ENCODE peak calls at places on chromosomes 1 and 21, in seven cellular contexts. One of them, this sample, is unnamed.

GRCh38 chr1:3369437-3370076 is 84.9 kb upstream of the ARHGEF16 start:
- DNase-seq in tibial artery: peak
- DNase-seq in brain microvascular endothelial cell: peak
- DNase-seq in left colon: no peak
- DNase-seq in cardiac muscle cell: peak
- DNase-seq in NCI-H2081: no peak
- DNase-seq in hypothalamus: peak
- DNase-seq in this sample: no peak

GRCh38 chr21:41583274-41583790 is 75.4 kb upstream of the TMPRSS2 start:
- DNase-seq in cardiac muscle cell: no peak
- DNase-seq in brain microvascular endothelial cell: no peak
- DNase-seq in tibial artery: no peak
- DNase-seq in NCI-H2081: no peak
- DNase-seq in hypothalamus: no peak
- DNase-seq in left colon: no peak
- DNase-seq in this sample: no peak

GRCh38 chr1:93448983-93449805 is 1.3 kb downstream of the FNBP1L start:
- DNase-seq in NCI-H2081: peak
- DNase-seq in hypothalamus: no peak
- DNase-seq in tibial artery: no peak
- DNase-seq in cardiac muscle cell: peak
- DNase-seq in left colon: peak
- DNase-seq in brain microvascular endothelial cell: no peak
- DNase-seq in this sample: no peak

GRCh38 chr1:150507912-150508864 is at the start of gene ECM1:
- DNase-seq in brain microvascular endothelial cell: peak
- DNase-seq in hypothalamus: no peak
- DNase-seq in left colon: peak
- DNase-seq in tibial artery: peak
- DNase-seq in NCI-H2081: no peak
- DNase-seq in cardiac muscle cell: peak
- DNase-seq in this sample: no peak

GRCh38 chr21:34900376-34900775 is 148.7 kb downstream of the RUNX1 start:
- DNase-seq in tibial artery: no peak
- DNase-seq in left colon: no peak
- DNase-seq in NCI-H2081: no peak
- DNase-seq in cardiac muscle cell: no peak
- DNase-seq in hypothalamus: no peak
- DNase-seq in brain microvascular endothelial cell: no peak
- DNase-seq in this sample: no peak

GRCh38 chr1:202860744-202861419 is 28.1 kb downstream of the RABIF start:
- DNase-seq in tibial artery: no peak
- DNase-seq in left colon: peak
- DNase-seq in NCI-H2081: peak
- DNase-seq in brain microvascular endothelial cell: no peak
- DNase-seq in cardiac muscle cell: peak
- DNase-seq in hypothalamus: no peak
- DNase-seq in this sample: peak

GRCh38 chr1:93993731-93994130 is 84.5 kb upstream of the GCLM start:
- DNase-seq in brain microvascular endothelial cell: no peak
- DNase-seq in NCI-H2081: no peak
- DNase-seq in tibial artery: no peak
- DNase-seq in cardiac muscle cell: peak
- DNase-seq in left colon: no peak
- DNase-seq in hypothalamus: no peak
- DNase-seq in this sample: no peak

GRCh38 chr1:154221815-154222081 is 993 bp downstream of the UBAP2L start:
- DNase-seq in hypothalamus: no peak
- DNase-seq in cardiac muscle cell: peak
- DNase-seq in left colon: no peak
- DNase-seq in NCI-H2081: peak
- DNase-seq in tibial artery: no peak
- DNase-seq in brain microvascular endothelial cell: peak
- DNase-seq in this sample: no peak

GRCh38 chr1:118247593-118247992 is 62.6 kb upstream of the SPAG17 start:
- DNase-seq in tibial artery: no peak
- DNase-seq in brain microvascular endothelial cell: peak
- DNase-seq in left colon: no peak
- DNase-seq in cardiac muscle cell: peak
- DNase-seq in hypothalamus: no peak
- DNase-seq in NCI-H2081: peak
- DNase-seq in this sample: no peak

GRCh38 chr1:207304710-207305151 is 16.7 kb upstream of the CD55 start:
- DNase-seq in left colon: no peak
- DNase-seq in brain microvascular endothelial cell: peak
- DNase-seq in hypothalamus: no peak
- DNase-seq in cardiac muscle cell: no peak
- DNase-seq in tibial artery: no peak
- DNase-seq in NCI-H2081: no peak
- DNase-seq in this sample: no peak

GRCh38 chr1:25814688-25815087 is 5.1 kb upstream of the MTFR1L start:
- DNase-seq in hypothalamus: no peak
- DNase-seq in tibial artery: no peak
- DNase-seq in brain microvascular endothelial cell: no peak
- DNase-seq in NCI-H2081: no peak
- DNase-seq in cardiac muscle cell: no peak
- DNase-seq in left colon: no peak
- DNase-seq in this sample: no peak

GRCh38 chr1:203743101-203743501 is 21.9 kb upstream of the LAX1 start:
- DNase-seq in hypothalamus: no peak
- DNase-seq in tibial artery: no peak
- DNase-seq in left colon: no peak
- DNase-seq in cardiac muscle cell: no peak
- DNase-seq in NCI-H2081: no peak
- DNase-seq in brain microvascular endothelial cell: no peak
- DNase-seq in this sample: no peak

GRCh38 chr1:197471248-197472035 is 203.4 kb downstream of the CRB1 start:
- DNase-seq in cardiac muscle cell: peak
- DNase-seq in tibial artery: no peak
- DNase-seq in left colon: no peak
- DNase-seq in hypothalamus: no peak
- DNase-seq in brain microvascular endothelial cell: no peak
- DNase-seq in NCI-H2081: peak
- DNase-seq in this sample: peak

GRCh38 chr1:4597020-4597419 is 57.4 kb upstream of the AJAP1 start:
- DNase-seq in tibial artery: no peak
- DNase-seq in cardiac muscle cell: no peak
- DNase-seq in brain microvascular endothelial cell: no peak
- DNase-seq in left colon: no peak
- DNase-seq in NCI-H2081: no peak
- DNase-seq in hypothalamus: no peak
- DNase-seq in this sample: no peak

GRCh38 chr1:12143631-12144155 is 23.1 kb upstream of the TNFRSF1B start:
- DNase-seq in left colon: peak
- DNase-seq in brain microvascular endothelial cell: peak
- DNase-seq in hypothalamus: peak
- DNase-seq in NCI-H2081: no peak
- DNase-seq in tibial artery: peak
- DNase-seq in cardiac muscle cell: peak
- DNase-seq in this sample: no peak

GRCh38 chr1:8665824-8666223 is 151.6 kb downstream of the RERE start:
- DNase-seq in hypothalamus: no peak
- DNase-seq in NCI-H2081: no peak
- DNase-seq in brain microvascular endothelial cell: no peak
- DNase-seq in left colon: no peak
- DNase-seq in cardiac muscle cell: no peak
- DNase-seq in tibial artery: no peak
- DNase-seq in this sample: no peak

GRCh38 chr1:154857441-154858215 is 12.5 kb downstream of the KCNN3 start:
- DNase-seq in cardiac muscle cell: no peak
- DNase-seq in NCI-H2081: no peak
- DNase-seq in hypothalamus: no peak
- DNase-seq in brain microvascular endothelial cell: no peak
- DNase-seq in tibial artery: no peak
- DNase-seq in left colon: no peak
- DNase-seq in this sample: no peak

GRCh38 chr1:77412069-77412793 is 130.4 kb downstream of the AK5 start:
- DNase-seq in hypothalamus: no peak
- DNase-seq in cardiac muscle cell: peak
- DNase-seq in left colon: no peak
- DNase-seq in NCI-H2081: no peak
- DNase-seq in tibial artery: no peak
- DNase-seq in brain microvascular endothelial cell: no peak
- DNase-seq in this sample: no peak

GRCh38 chr21:44318489-44319285 is 18.8 kb downstream of the PFKL start:
- DNase-seq in cardiac muscle cell: no peak
- DNase-seq in tibial artery: no peak
- DNase-seq in hypothalamus: no peak
- DNase-seq in NCI-H2081: no peak
- DNase-seq in brain microvascular endothelial cell: no peak
- DNase-seq in left colon: no peak
- DNase-seq in this sample: no peak

GRCh38 chr1:109392788-109393580 is 4.7 kb downstream of the SORT1 start:
- DNase-seq in cardiac muscle cell: peak
- DNase-seq in brain microvascular endothelial cell: peak
- DNase-seq in tibial artery: peak
- DNase-seq in hypothalamus: peak
- DNase-seq in left colon: peak
- DNase-seq in NCI-H2081: no peak
- DNase-seq in this sample: no peak

GRCh38 chr1:88877382-88877825 is 14.0 kb downstream of the GTF2B start:
- DNase-seq in left colon: no peak
- DNase-seq in NCI-H2081: no peak
- DNase-seq in tibial artery: no peak
- DNase-seq in brain microvascular endothelial cell: peak
- DNase-seq in cardiac muscle cell: peak
- DNase-seq in hypothalamus: no peak
- DNase-seq in this sample: no peak

GRCh38 chr1:45205000-45205909 is 1.1 kb downstream of the ZSWIM5 start:
- DNase-seq in left colon: peak
- DNase-seq in tibial artery: peak
- DNase-seq in NCI-H2081: peak
- DNase-seq in brain microvascular endothelial cell: peak
- DNase-seq in hypothalamus: no peak
- DNase-seq in cardiac muscle cell: peak
- DNase-seq in this sample: peak

GRCh38 chr1:25826571-25826970 is 6.8 kb downstream of the MTFR1L start:
- DNase-seq in hypothalamus: no peak
- DNase-seq in NCI-H2081: no peak
- DNase-seq in left colon: no peak
- DNase-seq in brain microvascular endothelial cell: no peak
- DNase-seq in cardiac muscle cell: no peak
- DNase-seq in tibial artery: no peak
- DNase-seq in this sample: no peak

GRCh38 chr1:67650061-67650460 is 34.9 kb upstream of the GADD45A start:
- DNase-seq in NCI-H2081: no peak
- DNase-seq in cardiac muscle cell: no peak
- DNase-seq in hypothalamus: no peak
- DNase-seq in tibial artery: no peak
- DNase-seq in brain microvascular endothelial cell: no peak
- DNase-seq in left colon: no peak
- DNase-seq in this sample: no peak

GRCh38 chr1:189269011-189269410 is 1208.7 kb downstream of the BRINP3 start:
- DNase-seq in hypothalamus: no peak
- DNase-seq in left colon: no peak
- DNase-seq in NCI-H2081: peak
- DNase-seq in brain microvascular endothelial cell: no peak
- DNase-seq in tibial artery: no peak
- DNase-seq in cardiac muscle cell: peak
- DNase-seq in this sample: no peak

GRCh38 chr21:34554227-34554626 is 42.2 kb upstream of the KCNE1 start:
- DNase-seq in NCI-H2081: no peak
- DNase-seq in left colon: no peak
- DNase-seq in brain microvascular endothelial cell: no peak
- DNase-seq in tibial artery: no peak
- DNase-seq in cardiac muscle cell: no peak
- DNase-seq in hypothalamus: no peak
- DNase-seq in this sample: no peak

GRCh38 chr1:15188145-15188544 is 34.6 kb downstream of the TMEM51 start:
- DNase-seq in tibial artery: no peak
- DNase-seq in left colon: no peak
- DNase-seq in cardiac muscle cell: no peak
- DNase-seq in NCI-H2081: no peak
- DNase-seq in brain microvascular endothelial cell: no peak
- DNase-seq in hypothalamus: no peak
- DNase-seq in this sample: no peak

GRCh38 chr1:53654216-53655210 is 84.5 kb downstream of the GLIS1 start:
- DNase-seq in NCI-H2081: no peak
- DNase-seq in tibial artery: peak
- DNase-seq in brain microvascular endothelial cell: peak
- DNase-seq in cardiac muscle cell: no peak
- DNase-seq in hypothalamus: no peak
- DNase-seq in left colon: no peak
- DNase-seq in this sample: no peak

GRCh38 chr1:56529801-56530200 is 49.6 kb downstream of the PLPP3 start:
- DNase-seq in tibial artery: no peak
- DNase-seq in cardiac muscle cell: no peak
- DNase-seq in NCI-H2081: no peak
- DNase-seq in left colon: no peak
- DNase-seq in hypothalamus: no peak
- DNase-seq in brain microvascular endothelial cell: no peak
- DNase-seq in this sample: no peak

GRCh38 chr21:43369124-43369523 is 57.8 kb downstream of the SIK1 start:
- DNase-seq in NCI-H2081: no peak
- DNase-seq in brain microvascular endothelial cell: peak
- DNase-seq in left colon: no peak
- DNase-seq in tibial artery: no peak
- DNase-seq in cardiac muscle cell: peak
- DNase-seq in hypothalamus: no peak
- DNase-seq in this sample: no peak

GRCh38 chr1:209335090-209335692 is 248.3 kb upstream of the CAMK1G start:
- DNase-seq in brain microvascular endothelial cell: peak
- DNase-seq in left colon: no peak
- DNase-seq in tibial artery: no peak
- DNase-seq in hypothalamus: no peak
- DNase-seq in cardiac muscle cell: peak
- DNase-seq in NCI-H2081: peak
- DNase-seq in this sample: peak

GRCh38 chr21:45882641-45883040 is 98.9 kb upstream of the COL6A1 start:
- DNase-seq in left colon: no peak
- DNase-seq in brain microvascular endothelial cell: no peak
- DNase-seq in cardiac muscle cell: no peak
- DNase-seq in NCI-H2081: no peak
- DNase-seq in tibial artery: no peak
- DNase-seq in hypothalamus: no peak
- DNase-seq in this sample: no peak

This sample was measured in NCI-H2171.